ENCODE peak calls at places on chromosome 22, in nine cellular contexts. One of them, this sample, is unnamed.
A peak's percentile ranks its signal among the peaks of the same experiment; 100 is the strongest.

GRCh38 chr22:48098243-48098935 is 1335.9 kb downstream of the TBC1D22A start:
- DNase-seq in PC-3: no peak
- DNase-seq in sigmoid colon: no peak
- DNase-seq in GM23338: no peak
- DNase-seq in uterus: no peak
- DNase-seq in brain microvascular endothelial cell: no peak
- DNase-seq in right atrium auricular region: no peak
- DNase-seq in AG10803: no peak
- DNase-seq in mucosa of descending colon: no peak
- DNase-seq in this sample: no peak

GRCh38 chr22:38832005-38832978 is 11.5 kb downstream of the NPTXR start:
- DNase-seq in right atrium auricular region: no peak
- DNase-seq in mucosa of descending colon: no peak
- DNase-seq in brain microvascular endothelial cell: no peak
- DNase-seq in uterus: no peak
- DNase-seq in GM23338: no peak
- DNase-seq in sigmoid colon: peak; percentile 25
- DNase-seq in PC-3: no peak
- DNase-seq in AG10803: no peak
- DNase-seq in this sample: no peak

GRCh38 chr22:25380141-25380747 is 160.8 kb downstream of the CRYBB2 start:
- DNase-seq in mucosa of descending colon: peak; percentile 77
- DNase-seq in sigmoid colon: no peak
- DNase-seq in GM23338: no peak
- DNase-seq in PC-3: no peak
- DNase-seq in uterus: no peak
- DNase-seq in brain microvascular endothelial cell: no peak
- DNase-seq in AG10803: no peak
- DNase-seq in right atrium auricular region: no peak
- DNase-seq in this sample: no peak

GRCh38 chr22:31839986-31840385 is 86.2 kb downstream of the DEPDC5 start:
- DNase-seq in brain microvascular endothelial cell: no peak
- DNase-seq in GM23338: no peak
- DNase-seq in AG10803: no peak
- DNase-seq in uterus: no peak
- DNase-seq in right atrium auricular region: no peak
- DNase-seq in mucosa of descending colon: no peak
- DNase-seq in sigmoid colon: no peak
- DNase-seq in PC-3: no peak
- DNase-seq in this sample: no peak

GRCh38 chr22:42754658-42755057 is 34.0 kb upstream of the A4GALT start:
- DNase-seq in sigmoid colon: no peak
- DNase-seq in uterus: no peak
- DNase-seq in GM23338: no peak
- DNase-seq in mucosa of descending colon: no peak
- DNase-seq in PC-3: peak; percentile 23
- DNase-seq in right atrium auricular region: no peak
- DNase-seq in AG10803: peak; percentile 79
- DNase-seq in brain microvascular endothelial cell: peak; percentile 13
- DNase-seq in this sample: peak; percentile 99

GRCh38 chr22:17939579-17939978 is 84.8 kb downstream of the MICAL3 start:
- DNase-seq in right atrium auricular region: no peak
- DNase-seq in sigmoid colon: no peak
- DNase-seq in brain microvascular endothelial cell: no peak
- DNase-seq in AG10803: no peak
- DNase-seq in uterus: no peak
- DNase-seq in GM23338: no peak
- DNase-seq in PC-3: no peak
- DNase-seq in mucosa of descending colon: no peak
- DNase-seq in this sample: no peak

GRCh38 chr22:37639771-37640590 is 512 bp downstream of the SH3BP1 start:
- DNase-seq in brain microvascular endothelial cell: no peak
- DNase-seq in uterus: no peak
- DNase-seq in sigmoid colon: no peak
- DNase-seq in right atrium auricular region: no peak
- DNase-seq in PC-3: no peak
- DNase-seq in GM23338: peak; percentile 54
- DNase-seq in AG10803: no peak
- DNase-seq in mucosa of descending colon: peak; percentile 71
- DNase-seq in this sample: no peak

GRCh38 chr22:42272431-42273004 is 2.1 kb upstream of the TCF20 start:
- DNase-seq in mucosa of descending colon: no peak
- DNase-seq in right atrium auricular region: no peak
- DNase-seq in GM23338: no peak
- DNase-seq in uterus: no peak
- DNase-seq in AG10803: no peak
- DNase-seq in sigmoid colon: peak; percentile 57
- DNase-seq in PC-3: no peak
- DNase-seq in brain microvascular endothelial cell: no peak
- DNase-seq in this sample: no peak

GRCh38 chr22:31150615-31151014 is 9.4 kb upstream of the RNF185 start:
- DNase-seq in right atrium auricular region: no peak
- DNase-seq in GM23338: peak; percentile 21
- DNase-seq in brain microvascular endothelial cell: no peak
- DNase-seq in mucosa of descending colon: no peak
- DNase-seq in sigmoid colon: no peak
- DNase-seq in PC-3: peak; percentile 18
- DNase-seq in uterus: no peak
- DNase-seq in AG10803: no peak
- DNase-seq in this sample: no peak

GRCh38 chr22:30386608-30386959 is 627 bp downstream of the RNF215 start:
- DNase-seq in GM23338: no peak
- DNase-seq in brain microvascular endothelial cell: no peak
- DNase-seq in uterus: peak; percentile 45
- DNase-seq in mucosa of descending colon: no peak
- DNase-seq in AG10803: no peak
- DNase-seq in sigmoid colon: peak; percentile 74
- DNase-seq in right atrium auricular region: no peak
- DNase-seq in PC-3: no peak
- DNase-seq in this sample: no peak

GRCh38 chr22:35467788-35468187 is 67.8 kb downstream of the MCM5 start:
- DNase-seq in brain microvascular endothelial cell: no peak
- DNase-seq in right atrium auricular region: peak; percentile 80
- DNase-seq in PC-3: no peak
- DNase-seq in sigmoid colon: peak; percentile 93
- DNase-seq in AG10803: peak; percentile 53
- DNase-seq in GM23338: peak; percentile 36
- DNase-seq in mucosa of descending colon: peak; percentile 76
- DNase-seq in uterus: peak; percentile 80
- DNase-seq in this sample: peak; percentile 49

GRCh38 chr22:37749831-37750595 is 53.2 kb downstream of the TRIOBP start:
- DNase-seq in mucosa of descending colon: no peak
- DNase-seq in uterus: no peak
- DNase-seq in PC-3: no peak
- DNase-seq in AG10803: peak; percentile 68
- DNase-seq in brain microvascular endothelial cell: peak; percentile 61
- DNase-seq in GM23338: no peak
- DNase-seq in right atrium auricular region: peak; percentile 76
- DNase-seq in sigmoid colon: no peak
- DNase-seq in this sample: peak; percentile 71

GRCh38 chr22:30829901-30830550 is 135.4 kb downstream of the OSBP2 start:
- DNase-seq in right atrium auricular region: no peak
- DNase-seq in AG10803: peak; percentile 95
- DNase-seq in uterus: no peak
- DNase-seq in GM23338: no peak
- DNase-seq in PC-3: peak; percentile 97
- DNase-seq in mucosa of descending colon: no peak
- DNase-seq in brain microvascular endothelial cell: peak; percentile 91
- DNase-seq in sigmoid colon: no peak
- DNase-seq in this sample: peak; percentile 96

GRCh38 chr22:43827336-43827735 is 15.2 kb upstream of the EFCAB6 start:
- DNase-seq in uterus: no peak
- DNase-seq in AG10803: no peak
- DNase-seq in GM23338: no peak
- DNase-seq in mucosa of descending colon: no peak
- DNase-seq in right atrium auricular region: no peak
- DNase-seq in sigmoid colon: no peak
- DNase-seq in brain microvascular endothelial cell: no peak
- DNase-seq in PC-3: no peak
- DNase-seq in this sample: no peak

GRCh38 chr22:49551446-49551845 is 276.2 kb downstream of the BRD1 start:
- DNase-seq in PC-3: no peak
- DNase-seq in right atrium auricular region: no peak
- DNase-seq in brain microvascular endothelial cell: no peak
- DNase-seq in sigmoid colon: no peak
- DNase-seq in uterus: no peak
- DNase-seq in GM23338: no peak
- DNase-seq in mucosa of descending colon: no peak
- DNase-seq in AG10803: no peak
- DNase-seq in this sample: no peak
- H3K4me3 ChIP-seq in PC-3: no peak overlapping the region
- H3K4me3 ChIP-seq in right atrium auricular region: no peak overlapping the region
- H3K4me3 ChIP-seq in brain microvascular endothelial cell: no peak overlapping the region
- H3K4me3 ChIP-seq in sigmoid colon: no peak overlapping the region
- H3K4me3 ChIP-seq in uterus: no peak overlapping the region
- H3K4me3 ChIP-seq in GM23338: no peak overlapping the region
- H3K4me3 ChIP-seq in mucosa of descending colon: no peak overlapping the region
- H3K4me3 ChIP-seq in AG10803: no peak overlapping the region
- H3K4me3 ChIP-seq in this sample: no peak overlapping the region

GRCh38 chr22:22200569-22201184 is 43.9 kb upstream of the VPREB1 start:
- DNase-seq in brain microvascular endothelial cell: no peak
- DNase-seq in mucosa of descending colon: no peak
- DNase-seq in uterus: no peak
- DNase-seq in PC-3: no peak
- DNase-seq in right atrium auricular region: no peak
- DNase-seq in GM23338: no peak
- DNase-seq in AG10803: no peak
- DNase-seq in sigmoid colon: no peak
- DNase-seq in this sample: no peak

GRCh38 chr22:22199634-22200033 is 45.0 kb upstream of the VPREB1 start:
- DNase-seq in mucosa of descending colon: no peak
- DNase-seq in PC-3: no peak
- DNase-seq in right atrium auricular region: no peak
- DNase-seq in GM23338: no peak
- DNase-seq in sigmoid colon: no peak
- DNase-seq in uterus: no peak
- DNase-seq in brain microvascular endothelial cell: no peak
- DNase-seq in AG10803: no peak
- DNase-seq in this sample: no peak

GRCh38 chr22:22201925-22202343 is 42.7 kb upstream of the VPREB1 start:
- DNase-seq in right atrium auricular region: no peak
- DNase-seq in PC-3: no peak
- DNase-seq in mucosa of descending colon: no peak
- DNase-seq in GM23338: no peak
- DNase-seq in sigmoid colon: no peak
- DNase-seq in AG10803: no peak
- DNase-seq in uterus: no peak
- DNase-seq in brain microvascular endothelial cell: no peak
- DNase-seq in this sample: no peak

GRCh38 chr22:22203048-22203971 is 41.3 kb upstream of the VPREB1 start:
- DNase-seq in sigmoid colon: no peak
- DNase-seq in mucosa of descending colon: no peak
- DNase-seq in AG10803: no peak
- DNase-seq in brain microvascular endothelial cell: no peak
- DNase-seq in GM23338: peak; percentile 29
- DNase-seq in right atrium auricular region: no peak
- DNase-seq in PC-3: no peak
- DNase-seq in uterus: no peak
- DNase-seq in this sample: no peak

GRCh38 chr22:22201185-22201924 is 43.2 kb upstream of the VPREB1 start:
- DNase-seq in mucosa of descending colon: peak; percentile 74
- DNase-seq in sigmoid colon: peak; percentile 74
- DNase-seq in PC-3: peak; percentile 18
- DNase-seq in brain microvascular endothelial cell: no peak
- DNase-seq in GM23338: peak; percentile 78
- DNase-seq in uterus: no peak
- DNase-seq in AG10803: no peak
- DNase-seq in right atrium auricular region: no peak
- DNase-seq in this sample: no peak
- TF ChIP-seq CTCF in mucosa of descending colon: peak; percentile 67
- TF ChIP-seq CTCF in sigmoid colon: no peak
- TF ChIP-seq CTCF in PC-3: peak; percentile 52
- TF ChIP-seq CTCF in brain microvascular endothelial cell: peak; percentile 80
- TF ChIP-seq CTCF in GM23338: peak; percentile 54
- TF ChIP-seq CTCF in uterus: no peak
- TF ChIP-seq CTCF in AG10803: peak; percentile 29
- TF ChIP-seq CTCF in right atrium auricular region: peak; percentile 29
- TF ChIP-seq CTCF in this sample: no peak

GRCh38 chr22:39959640-39960447 is at the start of gene TMA7B:
- DNase-seq in GM23338: peak; percentile 59
- DNase-seq in mucosa of descending colon: no peak
- DNase-seq in brain microvascular endothelial cell: peak; percentile 49
- DNase-seq in uterus: no peak
- DNase-seq in sigmoid colon: no peak
- DNase-seq in PC-3: peak; percentile 57
- DNase-seq in AG10803: peak; percentile 55
- DNase-seq in right atrium auricular region: no peak
- DNase-seq in this sample: peak; percentile 33

GRCh38 chr22:39960791-39961746 is 872 bp downstream of the TMA7B start:
- DNase-seq in mucosa of descending colon: no peak
- DNase-seq in brain microvascular endothelial cell: peak; percentile 98
- DNase-seq in AG10803: peak; percentile 94
- DNase-seq in GM23338: no peak
- DNase-seq in PC-3: peak; percentile 79
- DNase-seq in uterus: no peak
- DNase-seq in sigmoid colon: no peak
- DNase-seq in right atrium auricular region: no peak
- DNase-seq in this sample: peak; percentile 81

GRCh38 chr22:39965749-39966148 is 5.6 kb downstream of the TMA7B start:
- DNase-seq in GM23338: no peak
- DNase-seq in brain microvascular endothelial cell: no peak
- DNase-seq in uterus: no peak
- DNase-seq in AG10803: no peak
- DNase-seq in PC-3: no peak
- DNase-seq in sigmoid colon: no peak
- DNase-seq in right atrium auricular region: no peak
- DNase-seq in mucosa of descending colon: no peak
- DNase-seq in this sample: no peak

GRCh38 chr22:39958916-39959639 is 1.1 kb upstream of the TMA7B start:
- DNase-seq in GM23338: no peak
- DNase-seq in PC-3: no peak
- DNase-seq in brain microvascular endothelial cell: no peak
- DNase-seq in uterus: no peak
- DNase-seq in AG10803: no peak
- DNase-seq in mucosa of descending colon: no peak
- DNase-seq in sigmoid colon: no peak
- DNase-seq in right atrium auricular region: no peak
- DNase-seq in this sample: no peak

DNA sequence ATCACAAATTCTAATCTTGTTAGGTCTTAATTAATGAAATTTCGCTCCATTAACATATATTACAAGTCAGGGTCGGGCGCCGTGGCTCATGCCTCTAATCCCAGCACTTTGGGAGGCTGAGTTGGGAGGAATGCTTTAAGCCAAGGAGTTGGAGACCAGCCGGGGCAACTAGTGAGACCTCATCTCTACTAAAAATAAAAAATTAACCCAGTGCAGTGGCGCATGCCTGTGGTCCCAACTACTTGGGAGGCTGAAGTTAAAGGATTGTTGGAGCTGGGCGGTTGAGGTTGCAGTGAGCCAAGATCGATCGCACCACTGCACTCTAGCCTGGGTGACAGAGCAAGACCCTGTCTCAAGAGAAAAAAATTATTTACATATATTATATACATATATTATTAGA is 1.9 kb downstream of the TMA7B start:
- DNase-seq in PC-3: no peak
- DNase-seq in right atrium auricular region: no peak
- DNase-seq in GM23338: no peak
- DNase-seq in mucosa of descending colon: no peak
- DNase-seq in sigmoid colon: no peak
- DNase-seq in AG10803: no peak
- DNase-seq in uterus: no peak
- DNase-seq in brain microvascular endothelial cell: no peak
- DNase-seq in this sample: no peak
- H3K4me3 ChIP-seq in PC-3: no peak overlapping the region
- H3K4me3 ChIP-seq in right atrium auricular region: no peak overlapping the region
- H3K4me3 ChIP-seq in GM23338: no peak overlapping the region
- H3K4me3 ChIP-seq in mucosa of descending colon: no peak overlapping the region
- H3K4me3 ChIP-seq in sigmoid colon: no peak overlapping the region
- H3K4me3 ChIP-seq in AG10803: no peak overlapping the region
- H3K4me3 ChIP-seq in uterus: no peak overlapping the region
- H3K4me3 ChIP-seq in brain microvascular endothelial cell: no peak overlapping the region
- H3K4me3 ChIP-seq in this sample: no peak overlapping the region

GRCh38 chr22:46241397-46242007 is 8.6 kb downstream of the CDPF1 start:
- DNase-seq in sigmoid colon: no peak
- DNase-seq in right atrium auricular region: no peak
- DNase-seq in brain microvascular endothelial cell: no peak
- DNase-seq in AG10803: no peak
- DNase-seq in uterus: no peak
- DNase-seq in GM23338: no peak
- DNase-seq in mucosa of descending colon: no peak
- DNase-seq in PC-3: no peak
- DNase-seq in this sample: no peak
- TF ChIP-seq CTCF in sigmoid colon: no peak
- TF ChIP-seq CTCF in right atrium auricular region: no peak
- TF ChIP-seq CTCF in brain microvascular endothelial cell: no peak
- TF ChIP-seq CTCF in AG10803: no peak
- TF ChIP-seq CTCF in uterus: no peak
- TF ChIP-seq CTCF in GM23338: no peak
- TF ChIP-seq CTCF in mucosa of descending colon: no peak
- TF ChIP-seq CTCF in PC-3: no peak
- TF ChIP-seq CTCF in this sample: no peak